ENCODE peak calls at places on chromosomes 13 and 19, in ten cellular contexts. One of them, this sample, is unnamed.

GRCh38 chr13:95502216-95502615 is 50.3 kb upstream of the CLDN10 start:
- DNase-seq in upper lobe of left lung: no peak
- DNase-seq in HepG2: no peak
- DNase-seq in transverse colon: no peak
- DNase-seq in tibial nerve: no peak
- DNase-seq in suprapubic skin: no peak
- DNase-seq in A549: no peak
- DNase-seq in stomach: no peak
- DNase-seq in sigmoid colon: no peak
- DNase-seq in K562: no peak
- DNase-seq in this sample: no peak

GRCh38 chr19:13094771-13095392 is 7.8 kb downstream of the LYL1 start:
- DNase-seq in tibial nerve: no peak
- DNase-seq in transverse colon: no peak
- DNase-seq in sigmoid colon: no peak
- DNase-seq in A549: no peak
- DNase-seq in K562: peak; percentile 65
- DNase-seq in stomach: no peak
- DNase-seq in upper lobe of left lung: no peak
- DNase-seq in suprapubic skin: no peak
- DNase-seq in HepG2: no peak
- DNase-seq in this sample: no peak

GRCh38 chr13:102460806-102461205 is 59.0 kb upstream of the FGF14 start:
- DNase-seq in tibial nerve: no peak
- DNase-seq in suprapubic skin: no peak
- DNase-seq in sigmoid colon: no peak
- DNase-seq in transverse colon: no peak
- DNase-seq in stomach: no peak
- DNase-seq in upper lobe of left lung: no peak
- DNase-seq in A549: no peak
- DNase-seq in K562: no peak
- DNase-seq in HepG2: no peak
- DNase-seq in this sample: no peak

GRCh38 chr19:27392027-27392632 is 1820.8 kb downstream of the UQCRFS1 start:
- DNase-seq in tibial nerve: no peak
- DNase-seq in suprapubic skin: peak; percentile 30
- DNase-seq in transverse colon: no peak
- DNase-seq in sigmoid colon: no peak
- DNase-seq in K562: no peak
- DNase-seq in HepG2: no peak
- DNase-seq in A549: no peak
- DNase-seq in upper lobe of left lung: no peak
- DNase-seq in stomach: peak; percentile 21
- DNase-seq in this sample: no peak

GRCh38 chr19:55482128-55482961 is 2.6 kb upstream of the NAT14 start:
- DNase-seq in tibial nerve: no peak
- DNase-seq in sigmoid colon: no peak
- DNase-seq in stomach: no peak
- DNase-seq in A549: no peak
- DNase-seq in HepG2: no peak
- DNase-seq in suprapubic skin: peak; percentile 54
- DNase-seq in upper lobe of left lung: peak; percentile 86
- DNase-seq in transverse colon: no peak
- DNase-seq in K562: no peak
- DNase-seq in this sample: no peak

GRCh38 chr13:51928231-51928630 is 66.5 kb downstream of the CCDC70 start:
- DNase-seq in tibial nerve: no peak
- DNase-seq in sigmoid colon: no peak
- DNase-seq in transverse colon: no peak
- DNase-seq in upper lobe of left lung: no peak
- DNase-seq in stomach: no peak
- DNase-seq in A549: no peak
- DNase-seq in HepG2: no peak
- DNase-seq in K562: no peak
- DNase-seq in suprapubic skin: no peak
- DNase-seq in this sample: no peak

GRCh38 chr19:1441022-1441426 is 2.8 kb downstream of the RPS15 start:
- DNase-seq in sigmoid colon: no peak
- DNase-seq in suprapubic skin: no peak
- DNase-seq in tibial nerve: no peak
- DNase-seq in upper lobe of left lung: peak; percentile 55
- DNase-seq in stomach: no peak
- DNase-seq in HepG2: no peak
- DNase-seq in transverse colon: no peak
- DNase-seq in K562: no peak
- DNase-seq in A549: no peak
- DNase-seq in this sample: no peak

GRCh38 chr19:55460670-55461258 is 678 bp downstream of the ISOC2 start:
- DNase-seq in transverse colon: peak; percentile 86
- DNase-seq in K562: peak; percentile 92
- DNase-seq in A549: peak; percentile 75
- DNase-seq in HepG2: peak; percentile 84
- DNase-seq in sigmoid colon: peak; percentile 96
- DNase-seq in upper lobe of left lung: peak; percentile 93
- DNase-seq in suprapubic skin: peak; percentile 93
- DNase-seq in stomach: peak; percentile 78
- DNase-seq in tibial nerve: peak; percentile 83
- DNase-seq in this sample: peak; percentile 96

DNA sequence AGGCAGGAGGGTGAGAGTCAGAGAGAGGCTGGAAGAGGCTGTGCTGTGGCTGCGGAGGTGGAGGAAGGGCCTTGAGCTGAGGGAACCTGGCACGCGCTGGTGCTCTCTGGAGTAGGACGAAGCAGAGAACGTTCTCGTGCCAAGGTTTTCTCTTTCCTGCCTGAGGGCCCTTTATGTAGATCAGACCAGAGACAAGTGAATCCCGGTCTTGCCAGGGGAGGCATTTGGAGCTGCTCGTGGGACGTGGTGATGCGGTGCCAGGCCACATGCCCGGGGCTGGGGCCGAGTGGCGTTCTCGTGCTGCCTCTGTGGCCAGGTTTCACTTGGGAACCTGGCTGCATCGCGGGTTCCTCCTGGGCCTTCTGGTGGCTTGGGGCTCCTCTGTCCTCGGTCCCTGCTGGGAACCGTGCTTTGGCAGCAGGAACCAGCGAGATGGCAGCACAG is 54.2 kb downstream of the KDM4B start:
- DNase-seq in K562: no peak
- DNase-seq in transverse colon: no peak
- DNase-seq in stomach: no peak
- DNase-seq in suprapubic skin: no peak
- DNase-seq in A549: no peak
- DNase-seq in tibial nerve: no peak
- DNase-seq in HepG2: no peak
- DNase-seq in sigmoid colon: peak; percentile 91
- DNase-seq in upper lobe of left lung: peak; percentile 72
- DNase-seq in this sample: no peak
- TF ChIP-seq POLR2A in K562: no peak
- TF ChIP-seq POLR2A in transverse colon: no peak
- TF ChIP-seq POLR2A in stomach: no peak
- TF ChIP-seq POLR2A in suprapubic skin: no peak
- TF ChIP-seq POLR2A in A549: no peak
- TF ChIP-seq POLR2A in tibial nerve: no peak
- TF ChIP-seq POLR2A in HepG2: no peak
- TF ChIP-seq POLR2A in sigmoid colon: no peak
- TF ChIP-seq POLR2A in upper lobe of left lung: no peak
- TF ChIP-seq POLR2A in this sample: no peak

GRCh38 chr19:11617207-11618062 is 20.2 kb downstream of the ZNF627 start:
- DNase-seq in upper lobe of left lung: no peak
- DNase-seq in transverse colon: no peak
- DNase-seq in HepG2: no peak
- DNase-seq in stomach: no peak
- DNase-seq in tibial nerve: no peak
- DNase-seq in K562: no peak
- DNase-seq in sigmoid colon: no peak
- DNase-seq in suprapubic skin: no peak
- DNase-seq in A549: no peak
- DNase-seq in this sample: no peak
- TF ChIP-seq EP300 in upper lobe of left lung: no peak
- TF ChIP-seq EP300 in transverse colon: no peak
- TF ChIP-seq EP300 in HepG2: no peak
- TF ChIP-seq EP300 in stomach: no peak
- TF ChIP-seq EP300 in tibial nerve: no peak
- TF ChIP-seq EP300 in K562: no peak
- TF ChIP-seq EP300 in sigmoid colon: no peak
- TF ChIP-seq EP300 in suprapubic skin: no peak
- TF ChIP-seq EP300 in A549: no peak
- TF ChIP-seq EP300 in this sample: no peak

GRCh38 chr19:34257559-34257924 is 3.2 kb downstream of the GARRE1 start:
- DNase-seq in A549: no peak
- DNase-seq in stomach: no peak
- DNase-seq in tibial nerve: no peak
- DNase-seq in K562: no peak
- DNase-seq in sigmoid colon: no peak
- DNase-seq in transverse colon: no peak
- DNase-seq in HepG2: no peak
- DNase-seq in suprapubic skin: no peak
- DNase-seq in upper lobe of left lung: no peak
- DNase-seq in this sample: no peak

GRCh38 chr19:34255546-34255945 is 1.2 kb downstream of the GARRE1 start:
- DNase-seq in tibial nerve: no peak
- DNase-seq in upper lobe of left lung: no peak
- DNase-seq in sigmoid colon: no peak
- DNase-seq in A549: no peak
- DNase-seq in suprapubic skin: no peak
- DNase-seq in K562: no peak
- DNase-seq in stomach: no peak
- DNase-seq in HepG2: no peak
- DNase-seq in transverse colon: no peak
- DNase-seq in this sample: no peak

GRCh38 chr19:34259367-34259865 is 5.1 kb downstream of the GARRE1 start:
- DNase-seq in K562: no peak
- DNase-seq in upper lobe of left lung: no peak
- DNase-seq in transverse colon: no peak
- DNase-seq in suprapubic skin: no peak
- DNase-seq in sigmoid colon: no peak
- DNase-seq in stomach: no peak
- DNase-seq in A549: no peak
- DNase-seq in HepG2: no peak
- DNase-seq in tibial nerve: no peak
- DNase-seq in this sample: no peak

GRCh38 chr19:34254552-34255432 is at the start of gene GARRE1:
- DNase-seq in tibial nerve: no peak
- DNase-seq in transverse colon: peak; percentile 46
- DNase-seq in sigmoid colon: peak; percentile 68
- DNase-seq in upper lobe of left lung: peak; percentile 90
- DNase-seq in suprapubic skin: no peak
- DNase-seq in HepG2: no peak
- DNase-seq in A549: peak; percentile 86
- DNase-seq in stomach: peak; percentile 91
- DNase-seq in K562: peak; percentile 70
- DNase-seq in this sample: no peak

GRCh38 chr19:34256835-34257558 is 2.6 kb downstream of the GARRE1 start:
- DNase-seq in upper lobe of left lung: no peak
- DNase-seq in tibial nerve: no peak
- DNase-seq in A549: no peak
- DNase-seq in HepG2: no peak
- DNase-seq in transverse colon: no peak
- DNase-seq in K562: no peak
- DNase-seq in sigmoid colon: no peak
- DNase-seq in suprapubic skin: no peak
- DNase-seq in stomach: no peak
- DNase-seq in this sample: no peak
- H3K4me1 ChIP-seq in upper lobe of left lung: peaks cover 28% of the 10 kb centered on the region
- H3K4me1 ChIP-seq in tibial nerve: no peaks in the 10 kb centered on the region
- H3K4me1 ChIP-seq in A549: peaks cover 37% of the 10 kb centered on the region
- H3K4me1 ChIP-seq in HepG2: peaks cover 51% of the 10 kb centered on the region
- H3K4me1 ChIP-seq in transverse colon: peaks cover 16% of the 10 kb centered on the region
- H3K4me1 ChIP-seq in K562: peaks cover 24% of the 10 kb centered on the region
- H3K4me1 ChIP-seq in sigmoid colon: peaks cover 49% of the 10 kb centered on the region
- H3K4me1 ChIP-seq in suprapubic skin: peaks cover 25% of the 10 kb centered on the region
- H3K4me1 ChIP-seq in stomach: peaks cover 20% of the 10 kb centered on the region
- H3K4me1 ChIP-seq in this sample: peaks cover 47% of the 10 kb centered on the region

GRCh38 chr19:21396893-21397572 is at the start of gene ZNF493:
- DNase-seq in upper lobe of left lung: peak; percentile 85
- DNase-seq in stomach: peak; percentile 96
- DNase-seq in A549: peak; percentile 58
- DNase-seq in HepG2: peak; percentile 95
- DNase-seq in sigmoid colon: peak; percentile 97
- DNase-seq in K562: peak; percentile 96
- DNase-seq in transverse colon: peak; percentile 94
- DNase-seq in tibial nerve: peak; percentile 99
- DNase-seq in suprapubic skin: peak; percentile 96
- DNase-seq in this sample: peak; percentile 98
- TF ChIP-seq POLR2A in upper lobe of left lung: peak; percentile 83
- TF ChIP-seq POLR2A in stomach: no peak
- TF ChIP-seq POLR2A in A549: no peak
- TF ChIP-seq POLR2A in HepG2: peak; percentile 81
- TF ChIP-seq POLR2A in sigmoid colon: peak; percentile 70
- TF ChIP-seq POLR2A in K562: peak; percentile 87
- TF ChIP-seq POLR2A in transverse colon: peak; percentile 76
- TF ChIP-seq POLR2A in tibial nerve: peak; percentile 50
- TF ChIP-seq POLR2A in suprapubic skin: peak; percentile 60
- TF ChIP-seq POLR2A in this sample: no peak

GRCh38 chr19:6802336-6803035 is 30.0 kb downstream of the VAV1 start:
- DNase-seq in HepG2: no peak
- DNase-seq in A549: peak; percentile 79
- DNase-seq in upper lobe of left lung: no peak
- DNase-seq in tibial nerve: peak; percentile 28
- DNase-seq in transverse colon: peak; percentile 60
- DNase-seq in suprapubic skin: no peak
- DNase-seq in K562: peak; percentile 47
- DNase-seq in sigmoid colon: peak; percentile 67
- DNase-seq in stomach: peak; percentile 39
- DNase-seq in this sample: peak; percentile 92
- TF ChIP-seq EP300 in HepG2: no peak
- TF ChIP-seq EP300 in A549: no peak
- TF ChIP-seq EP300 in upper lobe of left lung: no peak
- TF ChIP-seq EP300 in tibial nerve: peak; percentile 18
- TF ChIP-seq EP300 in transverse colon: no peak
- TF ChIP-seq EP300 in suprapubic skin: no peak
- TF ChIP-seq EP300 in K562: no peak
- TF ChIP-seq EP300 in sigmoid colon: no peak
- TF ChIP-seq EP300 in stomach: no peak
- TF ChIP-seq EP300 in this sample: no peak

GRCh38 chr13:31887311-31887710 is 144.3 kb upstream of the FRY start:
- DNase-seq in suprapubic skin: no peak
- DNase-seq in tibial nerve: no peak
- DNase-seq in A549: no peak
- DNase-seq in sigmoid colon: no peak
- DNase-seq in transverse colon: no peak
- DNase-seq in HepG2: no peak
- DNase-seq in stomach: no peak
- DNase-seq in upper lobe of left lung: no peak
- DNase-seq in K562: no peak
- DNase-seq in this sample: no peak
- H3K4me1 ChIP-seq in suprapubic skin: peaks cover 21% of the 10 kb centered on the region
- H3K4me1 ChIP-seq in tibial nerve: no peaks in the 10 kb centered on the region
- H3K4me1 ChIP-seq in A549: no peaks in the 10 kb centered on the region
- H3K4me1 ChIP-seq in sigmoid colon: peaks cover 8% of the 10 kb centered on the region
- H3K4me1 ChIP-seq in transverse colon: no peaks in the 10 kb centered on the region
- H3K4me1 ChIP-seq in HepG2: no peaks in the 10 kb centered on the region
- H3K4me1 ChIP-seq in stomach: peaks cover 3% of the 10 kb centered on the region
- H3K4me1 ChIP-seq in upper lobe of left lung: no peaks in the 10 kb centered on the region
- H3K4me1 ChIP-seq in K562: no peaks in the 10 kb centered on the region
- H3K4me1 ChIP-seq in this sample: peaks cover 11% of the 10 kb centered on the region